ENCODE peak calls at places on chromosomes 7 and 10, in seven cellular contexts. J is T-helper 9 cell; H is NCI-H187 treated with DMSO at 0.1 percent for 48 hours; F is AG10803; Y is activated CD4-positive, alpha-beta T cell treated with anti-CD3 and anti-CD28 coated beads for 4 hours; S is uterus; N is left ventricle myocardium inferior. G is an unnamed sample.

GRCh38 chr10:32957341-32958084 is 517 bp downstream of the ITGB1 start:
- DNase-seq in S (peak; percentile 52), F (peak; percentile 40), H (no peak), J (no peak), Y (peak; percentile 29), N (peak; percentile 60), G (peak; percentile 57)

GRCh38 chr10:113475381-113475807 is 77.5 kb upstream of the HABP2 start:
- DNase-seq in N (no peak), S (no peak), J (no peak), H (no peak), F (peak; percentile 100), Y (no peak), G (peak; percentile 87)

GRCh38 chr7:32070406-32071360 is at the start of gene PDE1C:
- DNase-seq in H (no peak), N (peak; percentile 80), J (no peak), F (peak; percentile 30), S (no peak), Y (no peak), G (peak; percentile 48)

GRCh38 chr10:26855186-26855585 is 5.6 kb downstream of the ABI1 start:
- DNase-seq in H (no peak), J (no peak), Y (no peak), N (no peak), F (peak; percentile 33), S (no peak), G (peak; percentile 19)

GRCh38 chr7:29017666-29018065 is 59.5 kb upstream of the TRIL start:
- DNase-seq in H (peak; percentile 62), Y (no peak), S (no peak), J (no peak), F (peak; percentile 16), N (no peak), G (no peak)

GRCh38 chr7:16891338-16891737 is 9.6 kb upstream of the AGR3 start:
- DNase-seq in S (no peak), H (no peak), Y (peak; percentile 13), J (no peak), N (no peak), F (peak; percentile 56), G (peak; percentile 57)

GRCh38 chr10:130737622-130738021 is 573.9 kb downstream of the TCERG1L start:
- DNase-seq in S (no peak), J (no peak), F (no peak), N (no peak), H (no peak), Y (no peak), G (no peak)

GRCh38 chr7:72504057-72504456 is 91.9 kb upstream of the CALN1 start:
- DNase-seq in H (no peak), S (no peak), Y (no peak), N (no peak), F (no peak), J (no peak), G (no peak)

GRCh38 chr7:118026791-118027190 is 153.6 kb upstream of the CTTNBP2 start:
- DNase-seq in H (no peak), F (no peak), J (no peak), N (no peak), S (no peak), Y (no peak), G (no peak)

GRCh38 chr7:128884561-128885369 is 22.1 kb downstream of the ATP6V1F start:
- DNase-seq in N (peak; percentile 8), Y (no peak), J (no peak), S (no peak), H (no peak), F (no peak), G (no peak)

GRCh38 chr10:11396311-11396960 is 215.0 kb downstream of the USP6NL start:
- DNase-seq in J (no peak), N (no peak), H (no peak), Y (no peak), F (no peak), S (no peak), G (no peak)

GRCh38 chr10:21732067-21732772 is 198.2 kb downstream of the MLLT10 start:
- DNase-seq in J (no peak), H (no peak), Y (peak; percentile 26), F (peak; percentile 78), N (peak; percentile 62), S (peak; percentile 60), G (peak; percentile 91)

G was measured in AG20443.